ENCODE peak calls at places on chromosome 5, in five cellular contexts. Q is fibroblast of lung; G is activated T-helper 9 cell treated with anti-CD3 and anti-CD28 coated beads, Interleukin-2, amount 50 U/mL, for 16 hours; I is Calu3; P is frontal cortex. D is an unnamed sample.
A peak's percentile ranks its signal among the peaks of the same experiment; 100 is the strongest.

GRCh38 chr5:107670028-107670926 is 460 bp downstream of the EFNA5 start:
- DNase-seq in Q (peak; percentile 32), G (no peak), I (no peak), P (no peak), D (no peak)

GRCh38 chr5:78557601-78558000 is 91.0 kb downstream of the LHFPL2 start:
- DNase-seq in Q (no peak), G (no peak), I (no peak), P (no peak), D (no peak)

GRCh38 chr5:113081881-113082546 is 105.4 kb downstream of the DCP2 start:
- DNase-seq in Q (peak; percentile 66), G (no peak), I (no peak), P (no peak), D (no peak)

GRCh38 chr5:91307023-91307422 is 76.1 kb downstream of the ARRDC3 start:
- DNase-seq in Q (peak; percentile 69), G (no peak), I (no peak), P (no peak), D (peak; percentile 74)

GRCh38 chr5:72106922-72107873 is at the start of gene MAP1B:
- DNase-seq in Q (peak; percentile 58), G (no peak), I (peak; percentile 48), P (peak; percentile 71), D (no peak)

GRCh38 chr5:93151121-93151520 is 429.9 kb downstream of the NR2F1-AS1 start:
- DNase-seq in Q (peak; percentile 62), G (no peak), I (no peak), P (no peak), D (no peak)

GRCh38 chr5:166341708-166342329 is 1949.6 kb upstream of the WWC1 start:
- DNase-seq in Q (no peak), G (no peak), I (no peak), P (no peak), D (no peak)

GRCh38 chr5:82918311-82919031 is 158.7 kb downstream of the TMEM167A start:
- DNase-seq in Q (no peak), G (no peak), I (no peak), P (no peak), D (no peak)

GRCh38 chr5:1543398-1544293 is 19.9 kb upstream of the LPCAT1 start:
- DNase-seq in Q (no peak), G (no peak), I (no peak), P (no peak), D (no peak)

GRCh38 chr5:132406144-132406783 is 36.8 kb downstream of the SLC22A5 start:
- DNase-seq in Q (no peak), G (no peak), I (no peak), P (no peak), D (no peak)

GRCh38 chr5:169650701-169651331 is 13.7 kb downstream of the DOCK2 start:
- DNase-seq in Q (peak; percentile 47), G (no peak), I (no peak), P (no peak), D (peak; percentile 25)

GRCh38 chr5:76836181-76836580 is 13.6 kb upstream of the S100Z start:
- DNase-seq in Q (peak; percentile 39), G (no peak), I (no peak), P (no peak), D (no peak)

GRCh38 chr5:179132586-179133355 is 72.6 kb downstream of the ZNF354C start:
- DNase-seq in Q (no peak), G (no peak), I (no peak), P (no peak), D (no peak)